ENCODE peak calls at places on chromosomes 7 and 10, in seven cellular contexts. S is lower lobe of right lung, B is lung, P is astrocyte of the spinal cord, I is fibroblast of mammary gland, E is IMR-90, V is adrenal gland. H is an unnamed sample.

GRCh38 chr10:5811387-5811821 is 1.8 kb downstream of the GDI2 start:
- DNase-seq in E (peak), P (peak), B (no peak), I (peak), V (no peak), S (no peak), H (peak)

GRCh38 chr7:105988277-105988676 is 25.2 kb downstream of the CDHR3 start:
- DNase-seq in E (no peak), I (no peak), P (no peak), S (no peak), V (no peak), B (no peak), H (no peak)

GRCh38 chr10:79938728-79939380 is 10.1 kb downstream of the SFTPD start:
- DNase-seq in I (no peak), E (no peak), V (peak), S (peak), P (no peak), B (peak), H (no peak)

GRCh38 chr10:77801474-77802238 is 124.9 kb downstream of the DLG5 start:
- DNase-seq in V (peak), I (peak), B (no peak), E (peak), P (peak), S (peak), H (peak)

GRCh38 chr10:86654411-86655172 is at the start of gene OPN4:
- DNase-seq in I (peak), B (no peak), E (peak), P (peak), V (peak), S (peak), H (no peak)

GRCh38 chr10:71178880-71179279 is 33.5 kb upstream of the UNC5B start:
- DNase-seq in V (no peak), B (no peak), P (no peak), E (no peak), I (no peak), S (no peak), H (no peak)

GRCh38 chr10:1153805-1154351 is 97.7 kb downstream of the WDR37 start:
- DNase-seq in I (no peak), S (no peak), B (no peak), E (no peak), V (peak), P (no peak), H (no peak)

GRCh38 chr7:50341709-50342108 is 37.2 kb downstream of the IKZF1 start:
- DNase-seq in I (no peak), B (no peak), P (no peak), V (no peak), E (no peak), S (no peak), H (no peak)

GRCh38 chr10:117444497-117445040 is 69.3 kb upstream of the PDZD8 start:
- DNase-seq in P (no peak), B (no peak), E (no peak), V (no peak), I (peak), S (no peak), H (no peak)

GRCh38 chr10:104337985-104338735 is at the start of gene ITPRIP:
- DNase-seq in S (peak), V (peak), E (peak), B (peak), P (peak), I (peak), H (peak)

GRCh38 chr7:42886129-42886528 is 25.7 kb downstream of the C7orf25 start:
- DNase-seq in P (no peak), V (no peak), B (no peak), I (peak), E (no peak), S (no peak), H (peak)

GRCh38 chr10:58384095-58384494 is 1.1 kb upstream of the TFAM start:
- DNase-seq in P (peak), E (no peak), S (no peak), I (no peak), V (no peak), B (no peak), H (no peak)

GRCh38 chr10:61835069-61835908 is 66.2 kb upstream of the ARID5B start:
- DNase-seq in E (peak), P (peak), V (peak), S (no peak), B (no peak), I (peak), H (peak)

GRCh38 chr7:132292803-132293202 is 283.5 kb downstream of the PLXNA4 start:
- DNase-seq in B (no peak), E (no peak), P (peak), I (no peak), V (no peak), S (no peak), H (no peak)

GRCh38 chr10:101228682-101229274 is 485 bp downstream of the LBX1 start:
- DNase-seq in B (no peak), I (no peak), P (no peak), V (no peak), E (no peak), S (no peak), H (no peak)

GRCh38 chr10:61752111-61753011 is 89.6 kb downstream of the CABCOCO1 start:
- DNase-seq in P (peak), S (no peak), E (peak), V (no peak), I (peak), B (no peak), H (peak)

GRCh38 chr7:7808156-7808555 is 89.7 kb upstream of the RPA3 start:
- DNase-seq in I (peak), E (peak), V (no peak), B (no peak), S (no peak), P (peak), H (peak)

GRCh38 chr10:112950714-112951348 is 784 bp downstream of the TCF7L2 start:
- DNase-seq in I (no peak), S (peak), P (peak), V (peak), B (peak), E (peak), H (peak)

GRCh38 chr10:113666682-113667252 is 2.9 kb upstream of the NRAP start:
- DNase-seq in P (peak), E (peak), B (no peak), S (no peak), I (peak), V (no peak), H (peak)

GRCh38 chr7:100091411-100092181 is 2.8 kb downstream of the COPS6 start:
- DNase-seq in S (no peak), P (no peak), B (no peak), V (no peak), I (no peak), E (peak), H (peak)

GRCh38 chr7:73611017-73611555 is 13.2 kb downstream of the MLXIPL start:
- DNase-seq in V (no peak), I (no peak), P (no peak), S (no peak), B (no peak), E (no peak), H (no peak)

GRCh38 chr7:97735075-97735474 is 3.2 kb downstream of the TAC1 start:
- DNase-seq in P (no peak), B (no peak), S (no peak), I (no peak), E (no peak), V (no peak), H (no peak)

GRCh38 chr7:75611557-75612178 is 119.5 kb downstream of the SPDYE5 start:
- DNase-seq in P (no peak), B (peak), S (peak), V (peak), I (no peak), E (no peak), H (no peak)

GRCh38 chr7:123625254-123625653 is 23.6 kb downstream of the ASB15 start:
- DNase-seq in B (no peak), P (no peak), E (no peak), S (no peak), I (no peak), V (no peak), H (no peak)
- H3K4me3 ChIP-seq in B (no peak), P (no peak), E (no peak), S (no peak), I (no peak), V (no peak), H (no peak)

DNA sequence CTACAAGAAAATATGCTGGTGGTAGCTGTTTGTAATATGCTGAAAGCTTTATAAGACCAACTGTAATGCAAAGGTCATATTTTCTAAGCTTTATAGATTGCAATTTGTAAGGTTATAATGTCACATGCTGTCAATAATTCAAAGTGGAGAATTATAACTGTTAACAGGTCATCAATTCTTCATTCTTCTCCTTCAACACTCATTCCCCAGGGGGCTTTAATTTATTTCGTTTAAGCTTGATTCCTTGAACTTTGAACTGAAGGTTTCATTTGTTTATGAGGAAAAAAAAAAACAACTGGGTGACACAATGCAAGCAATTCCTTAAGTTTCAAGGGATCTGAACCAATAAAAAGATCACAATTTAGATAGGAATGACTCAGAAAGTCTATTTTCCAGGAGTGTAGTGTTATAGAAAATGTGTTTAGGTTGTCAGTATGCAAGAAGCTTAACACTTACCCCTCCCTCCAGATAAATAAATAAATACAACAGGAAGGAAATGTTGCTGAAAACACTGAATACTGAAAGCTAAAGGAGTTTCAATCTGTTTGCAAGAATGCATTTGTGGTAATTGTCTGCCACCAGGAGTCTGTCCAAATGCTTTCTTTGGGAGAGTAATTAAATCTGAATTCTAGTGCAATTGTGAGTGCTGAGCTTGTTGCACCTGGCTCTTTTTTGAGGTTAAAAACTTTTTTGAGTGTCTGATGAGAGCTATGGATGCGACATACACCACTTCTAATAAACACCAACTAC is 183.6 kb downstream of the SORCS1 start:
- DNase-seq in P (no peak), S (no peak), I (no peak), B (no peak), E (no peak), V (no peak), H (no peak)
- TF ChIP-seq CTCF in P (no peak), S (no peak), I (no peak), B (no peak), E (no peak), V (no peak), H (no peak)

DNA sequence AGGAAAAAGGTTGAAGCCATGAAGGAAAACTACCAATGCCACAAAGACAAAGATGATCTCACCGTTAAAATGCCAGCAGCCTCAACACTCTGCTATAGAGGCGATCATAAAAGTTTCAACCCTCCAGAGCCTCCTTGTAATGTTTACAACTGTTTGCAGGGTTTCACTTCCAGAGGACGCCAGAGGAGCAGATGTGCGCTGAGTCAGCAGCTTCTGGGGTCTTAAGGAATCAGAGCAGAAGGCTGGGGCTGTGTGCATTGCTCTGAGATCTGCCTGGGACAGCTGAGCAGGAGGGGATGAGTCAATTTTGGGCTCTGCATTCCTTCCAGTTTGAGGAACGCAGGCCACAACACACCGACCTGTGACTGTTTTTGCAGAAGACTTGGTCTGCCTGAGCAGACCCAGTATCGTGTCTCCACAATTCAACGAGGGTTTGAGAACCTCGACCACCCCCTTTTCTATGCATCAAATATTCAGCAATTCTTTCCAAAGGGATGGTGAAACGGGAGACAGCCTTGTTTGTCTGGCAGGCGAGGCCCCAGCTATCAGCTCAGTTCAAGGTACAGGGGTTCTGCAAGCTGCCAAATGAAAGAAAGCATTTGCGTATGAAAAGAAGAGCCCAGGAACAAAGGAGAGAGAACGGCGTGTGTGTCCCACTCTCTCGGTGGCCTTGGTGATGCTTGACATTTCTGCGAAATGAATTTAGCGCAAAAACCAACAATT is 98.1 kb downstream of the TMEM130 start:
- DNase-seq in V (peak), P (peak), S (no peak), E (peak), I (peak), B (no peak), H (no peak)
- H3K4me3 ChIP-seq in V (no peak), P (no peak), S (no peak), E (no peak), I (no peak), B (no peak), H (no peak)

DNA sequence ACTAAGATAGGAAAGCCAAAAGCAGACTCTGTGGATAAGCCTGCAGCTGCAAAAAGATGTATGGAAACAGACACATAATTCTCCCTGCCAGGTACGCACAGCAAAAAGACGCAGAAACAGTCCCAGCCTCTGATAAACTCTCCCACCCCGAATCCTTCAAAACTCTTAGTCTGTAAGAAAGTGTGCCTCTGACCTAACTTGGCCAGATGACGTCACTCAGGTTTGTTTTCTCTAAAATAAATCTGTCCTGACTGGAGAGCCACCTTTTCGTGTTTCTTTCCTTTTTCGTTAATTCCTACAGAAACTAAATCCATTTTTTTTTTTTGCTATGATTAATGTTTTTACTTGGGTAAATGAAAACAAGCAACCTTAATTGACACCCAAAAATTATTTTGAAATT is 793.8 kb downstream of the SORCS1 start:
- DNase-seq in V (no peak), B (no peak), E (no peak), P (no peak), I (no peak), S (no peak), H (no peak)
- TF ChIP-seq CTCF in V (no peak), B (no peak), E (no peak), P (no peak), I (no peak), S (no peak), H (no peak)

DNA sequence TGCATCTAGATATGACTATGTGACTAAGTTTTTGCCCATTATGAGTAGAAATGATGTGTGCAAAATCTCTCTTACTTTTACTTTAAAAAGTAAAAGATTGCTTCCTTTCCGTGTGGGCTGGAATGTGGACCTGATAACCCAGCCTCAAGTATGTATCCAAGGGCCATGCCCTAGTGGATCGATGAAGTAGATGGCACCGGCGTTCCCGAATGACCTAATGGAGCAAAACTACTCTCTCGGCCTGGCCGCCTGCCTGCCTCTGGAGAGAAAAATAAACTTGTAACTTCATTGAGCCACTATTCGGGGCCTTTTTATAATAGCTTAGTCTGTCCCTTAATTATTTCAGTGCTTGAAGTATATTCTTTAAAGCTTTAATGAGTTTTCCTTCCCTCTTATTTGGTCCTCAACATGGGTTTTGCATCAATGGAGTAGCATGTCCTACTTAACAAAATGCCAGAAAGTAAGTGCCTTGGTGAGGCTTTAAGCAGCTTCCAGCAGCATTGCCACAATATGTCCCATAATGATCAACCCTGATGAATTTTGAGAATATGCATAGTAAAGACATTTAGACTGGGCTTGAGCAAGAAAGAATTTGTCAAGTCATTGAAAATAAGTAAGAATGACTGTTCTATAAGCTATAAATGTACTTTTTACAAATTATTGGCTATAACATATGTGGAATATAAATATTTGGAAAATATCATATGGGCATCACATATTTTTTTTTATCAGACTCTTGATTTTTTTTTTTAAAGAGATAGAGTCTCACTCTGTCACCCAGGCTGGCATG is 61.4 kb downstream of the PLXDC2 start:
- DNase-seq in S (no peak), P (no peak), V (no peak), E (no peak), B (no peak), I (no peak), H (no peak)
- H3K4me3 ChIP-seq in S (no peak), P (no peak), V (no peak), E (no peak), B (no peak), I (no peak), H (no peak)

H was measured in epithelial cell of esophagus.